ENCODE peak calls at places on chromosomes 13 and 19, in nine cellular contexts. J is cardiac muscle cell, O is RWPE1, C is fibroblast of lung, Z is colonic mucosa, M is fibroblast of mammary gland, U is AG04450, V is gastrocnemius medialis, I is heart right ventricle. X is an unnamed sample.

GRCh38 chr19:45887311-45887710 is 1.4 kb upstream of the IRF2BP1 start:
- DNase-seq in M (no peak), I (no peak), V (no peak), U (no peak), C (peak), Z (no peak), J (no peak), O (no peak), X (no peak)

GRCh38 chr13:29594310-29594709 is 1.2 kb downstream of the SLC7A1 start:
- DNase-seq in Z (peak), O (peak), C (peak), V (no peak), U (peak), J (peak), M (peak), I (no peak), X (no peak)

GRCh38 chr13:46561691-46562090 is 8.7 kb downstream of the LRCH1 start:
- DNase-seq in O (no peak), M (no peak), Z (no peak), J (no peak), C (peak), V (no peak), I (no peak), U (no peak), X (no peak)

GRCh38 chr13:113297370-113297871 is 382 bp downstream of the LAMP1 start:
- DNase-seq in Z (peak), M (peak), V (no peak), O (no peak), J (no peak), U (no peak), C (peak), I (no peak), X (peak)

GRCh38 chr19:13430790-13431582 is 75.3 kb downstream of the CACNA1A start:
- DNase-seq in O (peak), I (peak), M (peak), C (peak), U (peak), V (no peak), J (peak), Z (peak), X (peak)

GRCh38 chr19:47363758-47364529 is 14.8 kb downstream of the DHX34 start:
- DNase-seq in I (no peak), M (peak), J (peak), C (peak), V (no peak), U (no peak), O (no peak), Z (no peak), X (no peak)

GRCh38 chr13:107977175-107977574 is 238.2 kb downstream of the LIG4 start:
- DNase-seq in Z (no peak), I (no peak), O (no peak), C (no peak), V (no peak), U (no peak), M (no peak), J (no peak), X (no peak)

GRCh38 chr19:46656541-46656940 is 4.4 kb downstream of the DACT3 start:
- DNase-seq in O (no peak), I (no peak), J (no peak), U (no peak), V (no peak), C (no peak), M (no peak), Z (no peak), X (no peak)

GRCh38 chr19:40419066-40419612 is 6.0 kb upstream of the PRX start:
- DNase-seq in U (no peak), C (no peak), I (no peak), Z (no peak), V (no peak), O (no peak), J (no peak), M (no peak), X (no peak)

GRCh38 chr13:20274466-20274865 is 42.3 kb upstream of the GJB6 start:
- DNase-seq in M (no peak), V (no peak), C (no peak), U (no peak), O (peak), J (no peak), Z (no peak), I (no peak), X (no peak)

GRCh38 chr13:61960981-61961380 is 545.3 kb upstream of the PCDH20 start:
- DNase-seq in O (no peak), Z (no peak), M (no peak), V (no peak), J (no peak), U (no peak), C (no peak), I (no peak), X (no peak)

GRCh38 chr13:30142502-30143211 is 164.7 kb downstream of the KATNAL1 start:
- DNase-seq in O (peak), U (peak), C (peak), M (peak), J (peak), Z (no peak), I (no peak), V (no peak), X (no peak)

GRCh38 chr13:28492527-28493367 is 2.2 kb downstream of the FLT1 start:
- DNase-seq in V (no peak), J (no peak), Z (no peak), M (no peak), U (no peak), I (no peak), O (no peak), C (no peak), X (no peak)

GRCh38 chr13:27442071-27442647 is 8.2 kb downstream of the MTIF3 start:
- DNase-seq in U (no peak), Z (peak), M (no peak), C (no peak), O (no peak), V (no peak), I (no peak), J (no peak), X (no peak)

GRCh38 chr13:109794095-109794494 is 7.7 kb upstream of the IRS2 start:
- DNase-seq in U (no peak), Z (no peak), V (no peak), J (no peak), O (no peak), M (no peak), I (no peak), C (peak), X (no peak)

GRCh38 chr13:95492044-95492801 is 60.3 kb upstream of the CLDN10 start:
- DNase-seq in U (no peak), I (no peak), Z (peak), O (no peak), M (no peak), V (no peak), J (no peak), C (no peak), X (no peak)

GRCh38 chr19:28727133-28727834 is 485.7 kb downstream of the UQCRFS1 start:
- DNase-seq in C (peak), U (no peak), M (peak), J (peak), O (peak), Z (no peak), I (no peak), V (no peak), X (no peak)

GRCh38 chr13:76380436-76381065 is 505.7 kb downstream of the KCTD12 start:
- DNase-seq in O (no peak), U (no peak), C (peak), I (no peak), J (peak), Z (no peak), V (no peak), M (peak), X (no peak)
- TF ChIP-seq CTCF in O (no peak), U (no peak), C (no peak), I (no peak), J (no peak), Z (no peak), V (no peak), M (no peak), X (no peak)

DNA sequence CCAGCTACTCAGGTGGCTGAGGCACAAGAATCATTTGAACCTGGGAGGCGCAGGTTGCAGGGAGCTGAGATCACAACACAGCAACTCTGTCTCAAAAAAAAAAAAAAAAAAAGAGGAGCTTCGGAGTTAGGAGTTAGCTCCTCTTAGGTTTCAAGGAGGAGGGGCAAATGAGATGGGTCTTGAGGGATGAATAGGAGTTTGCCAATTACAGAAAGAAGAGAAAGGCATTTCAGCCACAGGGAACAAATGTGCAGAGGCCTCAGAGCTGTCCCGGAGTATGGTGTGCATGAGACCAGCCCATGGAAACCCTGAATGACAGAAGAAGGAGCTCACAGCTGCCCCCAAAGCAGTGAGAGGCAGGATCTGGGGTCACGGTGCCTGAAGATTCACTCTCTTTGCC is 24.6 kb downstream of the TLE2 start:
- DNase-seq in V (no peak), M (no peak), I (no peak), J (no peak), O (no peak), C (no peak), Z (no peak), U (no peak), X (no peak)
- TF ChIP-seq CTCF in V (no peak), M (no peak), I (no peak), J (no peak), O (no peak), C (no peak), Z (no peak), U (no peak), X (no peak)

GRCh38 chr13:52070929-52071523 is 46.5 kb downstream of the UTP14C start:
- DNase-seq in I (no peak), M (peak), J (peak), O (peak), C (peak), U (no peak), V (no peak), Z (no peak), X (no peak)
- TF ChIP-seq CTCF in I (no peak), M (peak), J (peak), O (no peak), C (peak), U (no peak), V (no peak), Z (no peak), X (no peak)

DNA sequence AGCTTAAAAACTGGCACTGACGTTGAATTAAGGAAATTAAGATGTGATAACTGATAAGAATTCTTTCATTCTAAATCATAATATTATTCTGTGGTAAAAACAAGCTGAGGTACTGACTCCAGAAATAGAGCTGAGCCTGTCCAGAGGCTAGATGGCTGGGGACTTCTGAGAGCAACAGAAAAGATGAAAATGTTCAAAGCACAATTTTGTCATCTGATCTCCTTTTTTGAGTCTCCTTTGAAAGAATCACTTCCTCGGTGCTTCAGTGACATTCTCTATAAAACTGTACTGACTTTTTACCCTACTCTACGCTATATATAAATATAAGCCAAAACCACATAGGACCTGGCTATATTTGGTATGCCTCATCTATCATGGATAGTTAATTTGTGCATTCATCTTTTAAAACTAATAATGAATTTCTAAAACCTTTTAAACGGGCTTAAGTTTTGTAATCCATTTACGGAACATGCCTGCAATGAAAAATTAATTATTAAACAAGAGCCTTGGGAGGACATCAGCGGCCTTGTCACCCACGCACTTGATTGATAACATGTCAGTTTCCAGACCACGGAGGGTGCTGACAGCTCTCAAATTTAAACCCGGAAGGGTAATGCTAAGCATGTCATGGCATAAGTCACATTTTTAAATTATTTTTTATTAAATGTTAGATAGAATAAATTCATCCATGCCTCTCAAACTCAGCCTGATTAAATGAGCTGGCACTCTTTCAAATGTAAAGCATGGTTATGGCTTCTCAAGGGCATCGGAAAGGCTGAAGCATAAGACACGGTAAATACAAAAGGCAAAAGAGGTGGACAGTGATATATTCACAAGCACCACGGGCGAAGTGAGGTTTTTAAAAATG is 235.4 kb downstream of the PCDH9 start:
- DNase-seq in O (no peak), U (no peak), C (no peak), I (no peak), Z (no peak), V (no peak), J (no peak), M (no peak), X (no peak)
- TF ChIP-seq CTCF in O (no peak), U (no peak), C (no peak), I (no peak), Z (no peak), V (no peak), J (no peak), M (no peak), X (no peak)

GRCh38 chr13:49954674-49955455 is 18.7 kb upstream of the SPRYD7 start:
- DNase-seq in U (no peak), C (no peak), I (no peak), V (no peak), Z (peak), M (no peak), O (no peak), J (no peak), X (no peak)
- TF ChIP-seq CTCF in U (no peak), C (no peak), I (no peak), V (no peak), Z (no peak), M (no peak), O (no peak), J (no peak), X (no peak)

DNA sequence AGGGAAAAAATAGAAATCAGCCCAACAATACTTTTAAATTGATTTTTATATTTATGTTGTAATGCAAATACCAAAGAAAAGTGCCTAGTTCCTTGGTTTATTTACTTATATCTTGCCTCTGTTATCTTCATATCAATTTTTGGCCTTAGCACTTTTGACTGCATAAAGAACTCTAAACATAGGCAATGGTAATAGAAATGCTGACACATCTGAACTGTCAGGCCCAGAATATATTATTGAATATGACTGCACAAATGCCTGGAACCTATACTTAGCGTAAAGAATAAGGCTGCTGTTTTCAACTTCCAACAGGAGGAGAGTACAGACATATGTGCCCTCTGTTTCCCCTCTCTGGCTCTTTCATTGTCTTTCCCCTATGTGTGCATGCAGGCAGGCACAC is 91.1 kb downstream of the DNAJC15 start:
- DNase-seq in M (no peak), V (no peak), U (no peak), J (no peak), I (no peak), Z (no peak), C (no peak), O (no peak), X (no peak)
- TF ChIP-seq CTCF in M (no peak), V (no peak), U (no peak), J (no peak), I (no peak), Z (no peak), C (no peak), O (no peak), X (no peak)

DNA sequence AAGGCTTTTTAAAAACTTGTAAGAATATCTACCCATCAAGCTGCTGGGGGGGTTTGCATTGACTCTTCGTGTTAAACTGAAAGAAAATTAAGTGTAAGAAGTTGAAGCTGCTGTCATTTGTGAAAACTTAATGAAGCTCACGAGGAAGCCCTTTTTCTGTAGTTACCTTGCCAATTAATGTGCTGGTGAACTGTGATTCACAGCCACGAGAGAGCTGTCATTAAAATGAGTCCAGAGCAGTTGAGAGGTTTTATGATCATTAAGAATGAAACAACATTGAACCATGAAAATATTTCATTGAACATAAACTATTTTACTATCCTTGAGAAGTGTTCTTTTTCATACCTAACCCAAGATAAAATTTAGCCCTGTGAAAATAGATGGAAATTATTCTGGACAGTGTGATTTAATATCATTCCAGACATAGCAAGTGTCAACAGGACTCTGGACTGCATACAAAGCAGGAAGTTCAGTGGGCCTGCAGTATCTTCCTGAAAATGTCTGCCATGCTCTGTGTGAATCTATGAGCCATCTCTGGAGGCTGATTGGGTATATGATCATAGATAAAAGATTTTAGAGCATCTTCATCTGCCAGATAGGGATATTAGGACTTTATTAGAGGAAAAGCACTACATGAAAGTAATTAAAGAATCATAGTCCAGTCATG is 53.8 kb downstream of the DPY19L3 start:
- DNase-seq in I (no peak), Z (no peak), J (no peak), U (no peak), M (no peak), O (no peak), V (no peak), C (no peak), X (no peak)
- TF ChIP-seq CTCF in I (no peak), Z (no peak), J (no peak), U (no peak), M (no peak), O (no peak), V (no peak), C (no peak), X (no peak)